ENCODE peak calls at places on chromosomes 5 and 9, in seven cellular contexts. H is CD8-positive, alpha-beta T cell; Y is stomach; N is PC-3; V is colonic mucosa; W is hypothalamus; B is omental fat pad. L is an unnamed sample.

GRCh38 chr5:129803403-129803802 is 55.5 kb downstream of the MINAR2 start:
- DNase-seq in H (no peak), Y (no peak), N (no peak), V (no peak), W (no peak), B (no peak), L (no peak)

GRCh38 chr9:73039253-73039915 is 86.5 kb upstream of the ALDH1A1 start:
- DNase-seq in H (no peak), Y (no peak), N (no peak), V (peak), W (no peak), B (no peak), L (peak)

GRCh38 chr9:85900504-85901201 is 40.3 kb upstream of the NAA35 start:
- DNase-seq in H (peak), Y (no peak), N (peak), V (peak), W (no peak), B (no peak), L (peak)

GRCh38 chr5:8188874-8189588 is 320.1 kb downstream of the MTRR start:
- DNase-seq in H (no peak), Y (peak), N (peak), V (peak), W (no peak), B (no peak), L (no peak)

GRCh38 chr5:132775439-132776076 is 1.5 kb downstream of the SEPTIN8 start:
- DNase-seq in H (no peak), Y (no peak), N (no peak), V (no peak), W (no peak), B (no peak), L (no peak)

GRCh38 chr5:35777358-35778087 is 79.2 kb upstream of the IL7R start:
- DNase-seq in H (peak), Y (peak), N (peak), V (peak), W (no peak), B (peak), L (peak)

GRCh38 chr5:33375900-33376299 is 64.9 kb upstream of the TARS1 start:
- DNase-seq in H (no peak), Y (no peak), N (no peak), V (no peak), W (no peak), B (no peak), L (no peak)

GRCh38 chr9:94014066-94014654 is 59.0 kb upstream of the BARX1 start:
- DNase-seq in H (no peak), Y (no peak), N (peak), V (no peak), W (no peak), B (no peak), L (no peak)

GRCh38 chr9:128420060-128420650 is 502 bp upstream of the CERCAM start:
- DNase-seq in H (peak), Y (peak), N (peak), V (peak), W (no peak), B (peak), L (no peak)

GRCh38 chr9:96204853-96205252 is 97.1 kb downstream of the HSD17B3 start:
- DNase-seq in H (no peak), Y (no peak), N (no peak), V (no peak), W (no peak), B (no peak), L (no peak)

GRCh38 chr9:124574534-124574933 is 67.3 kb upstream of the NR5A1 start:
- DNase-seq in H (no peak), Y (no peak), N (no peak), V (no peak), W (no peak), B (no peak), L (no peak)

GRCh38 chr5:178208540-178209227 is 4.4 kb downstream of the HNRNPAB start:
- DNase-seq in H (no peak), Y (no peak), N (no peak), V (peak), W (no peak), B (peak), L (no peak)

GRCh38 chr5:149849990-149850910 is 94.3 kb downstream of the PDE6A start:
- DNase-seq in H (no peak), Y (no peak), N (no peak), V (peak), W (no peak), B (no peak), L (no peak)

L was measured in stromal cell of bone marrow.